ENCODE peak calls at places on chromosome 14, in four cellular contexts. B is esophagus muscularis mucosa, I is head of caudate nucleus, Z is fibroblast of mammary gland. W is an unnamed sample.

GRCh38 chr14:68471029-68471963 is 321.6 kb downstream of the ZFP36L1 start:
- DNase-seq in B (peak; percentile 81), I (no peak), Z (no peak), W (no peak)

GRCh38 chr14:101248840-101249675 is 312.2 kb upstream of the DIO3 start:
- DNase-seq in B (peak; percentile 87), I (no peak), Z (no peak), W (peak; percentile 64)

GRCh38 chr14:61461808-61462275 is 140.5 kb downstream of the PRKCH start:
- DNase-seq in B (peak; percentile 91), I (no peak), Z (peak; percentile 82), W (no peak)

GRCh38 chr14:95361373-95362179 is 41.9 kb upstream of the CLMN start:
- DNase-seq in B (peak; percentile 90), I (no peak), Z (peak; percentile 44), W (no peak)

GRCh38 chr14:61296707-61297502 is 15.8 kb upstream of the TMEM30B start:
- DNase-seq in B (peak; percentile 4), I (no peak), Z (peak; percentile 56), W (no peak)

GRCh38 chr14:28870033-28870564 is 103.5 kb downstream of the FOXG1 start:
- DNase-seq in B (no peak), I (no peak), Z (no peak), W (no peak)

GRCh38 chr14:39230416-39230815 is 3.3 kb upstream of the MIA2 start:
- DNase-seq in B (no peak), I (no peak), Z (peak; percentile 52), W (no peak)

GRCh38 chr14:91286530-91286937 is 42.0 kb upstream of the GPR68 start:
- DNase-seq in B (no peak), I (peak; percentile 78), Z (peak; percentile 75), W (no peak)

GRCh38 chr14:34933301-34933700 is 49.5 kb upstream of the SRP54 start:
- DNase-seq in B (no peak), I (no peak), Z (peak; percentile 48), W (no peak)